ENCODE peak calls at places on chromosomes 1 and 21, in ten cellular contexts. A is mammary epithelial cell, X is IMR-90, L is endothelial cell, R is OCI-LY7, H is right atrium auricular region, G is stomach, N is PC-3, I is foreskin fibroblast, Z is cardiac muscle cell. O is an unnamed sample.

GRCh38 chr1:164865385-164865784 is 306.4 kb downstream of the PBX1 start:
- DNase-seq in Z (no peak), A (no peak), N (no peak), G (no peak), X (no peak), R (no peak), I (no peak), L (no peak), H (no peak), O (no peak)

GRCh38 chr1:3170566-3171453 is 101.8 kb downstream of the PRDM16 start:
- DNase-seq in H (peak), A (no peak), G (peak), I (peak), N (no peak), Z (peak), R (no peak), L (no peak), X (no peak), O (peak)

GRCh38 chr1:155673003-155673402 is 15.6 kb downstream of the YY1AP1 start:
- DNase-seq in N (no peak), L (no peak), Z (no peak), X (no peak), I (no peak), A (no peak), R (no peak), H (no peak), G (no peak), O (no peak)

GRCh38 chr1:17199267-17200044 is 5.5 kb upstream of the PADI1 start:
- DNase-seq in G (no peak), N (no peak), R (no peak), H (no peak), L (no peak), Z (no peak), I (no peak), X (peak), A (no peak), O (no peak)

GRCh38 chr1:216461466-216461865 is 38.2 kb upstream of the USH2A start:
- DNase-seq in R (no peak), A (no peak), I (peak), H (no peak), L (no peak), N (no peak), G (no peak), X (peak), Z (peak), O (no peak)

GRCh38 chr1:157407917-157408525 is 144.3 kb downstream of the FCRL5 start:
- DNase-seq in G (no peak), I (no peak), A (no peak), R (no peak), L (no peak), X (no peak), N (no peak), Z (no peak), H (no peak), O (no peak)

GRCh38 chr1:199612976-199613774 is 414.3 kb upstream of the NR5A2 start:
- DNase-seq in L (no peak), X (peak), R (peak), G (no peak), H (no peak), A (peak), I (peak), N (peak), Z (no peak), O (no peak)

GRCh38 chr1:51564124-51564523 is 45.1 kb upstream of the EPS15 start:
- DNase-seq in R (no peak), X (peak), A (peak), H (no peak), N (peak), L (no peak), I (peak), G (no peak), Z (no peak), O (no peak)

GRCh38 chr1:221174598-221174997 is 295.4 kb downstream of the HLX start:
- DNase-seq in L (no peak), N (no peak), X (no peak), H (peak), G (no peak), A (no peak), I (no peak), Z (peak), R (no peak), O (peak)
- TF ChIP-seq CTCF in L (no peak), N (peak), X (no peak), H (no peak), G (no peak), A (no peak), I (no peak), Z (no peak), R (no peak), O (peak)

GRCh38 chr1:234735976-234736375 is 126.0 kb upstream of the IRF2BP2 start:
- DNase-seq in A (no peak), G (no peak), N (no peak), X (no peak), Z (no peak), L (no peak), H (no peak), I (no peak), R (no peak), O (no peak)
- TF ChIP-seq CTCF in A (no peak), G (no peak), N (no peak), X (no peak), Z (no peak), L (no peak), H (no peak), I (no peak), R (no peak), O (no peak)

GRCh38 chr1:29485096-29485925 is 249.0 kb downstream of the PTPRU start:
- DNase-seq in I (no peak), H (no peak), G (no peak), X (no peak), N (no peak), L (no peak), Z (no peak), A (no peak), R (no peak), O (no peak)

GRCh38 chr1:29482064-29482463 is 245.7 kb downstream of the PTPRU start:
- DNase-seq in R (no peak), I (no peak), H (no peak), X (no peak), N (no peak), G (no peak), Z (no peak), A (no peak), L (no peak), O (no peak)

GRCh38 chr1:29478879-29479278 is 242.6 kb downstream of the PTPRU start:
- DNase-seq in H (no peak), I (no peak), X (no peak), Z (no peak), R (no peak), L (no peak), G (peak), N (no peak), A (no peak), O (no peak)

GRCh38 chr1:29481031-29481430 is 244.7 kb downstream of the PTPRU start:
- DNase-seq in G (no peak), N (no peak), A (no peak), Z (no peak), R (no peak), H (no peak), I (no peak), L (no peak), X (no peak), O (no peak)

DNA sequence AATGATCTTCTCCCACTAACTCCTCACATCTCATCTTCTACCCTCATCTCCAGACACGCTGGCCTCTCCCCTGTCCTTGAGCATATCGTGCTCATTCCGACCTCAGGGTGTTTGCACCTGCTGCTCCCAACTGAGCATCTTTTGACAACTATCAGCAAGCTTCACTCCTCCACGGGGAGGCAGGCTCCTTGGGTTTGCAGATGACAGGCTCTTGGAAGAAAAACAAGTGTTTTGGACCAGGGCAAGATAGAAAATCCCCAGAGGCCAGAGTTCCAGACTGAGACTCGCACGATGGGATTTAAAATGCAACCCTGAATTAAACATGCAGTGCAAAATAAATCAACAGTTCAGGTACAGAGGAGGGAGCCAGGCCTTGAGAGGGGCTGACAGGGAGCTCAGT is 246.7 kb downstream of the PTPRU start:
- DNase-seq in I (no peak), X (no peak), G (no peak), N (no peak), A (no peak), L (no peak), H (no peak), Z (no peak), R (no peak), O (no peak)
- TF ChIP-seq CTCF in I (no peak), X (no peak), G (no peak), N (no peak), A (no peak), L (no peak), H (no peak), Z (no peak), R (no peak), O (no peak)

DNA sequence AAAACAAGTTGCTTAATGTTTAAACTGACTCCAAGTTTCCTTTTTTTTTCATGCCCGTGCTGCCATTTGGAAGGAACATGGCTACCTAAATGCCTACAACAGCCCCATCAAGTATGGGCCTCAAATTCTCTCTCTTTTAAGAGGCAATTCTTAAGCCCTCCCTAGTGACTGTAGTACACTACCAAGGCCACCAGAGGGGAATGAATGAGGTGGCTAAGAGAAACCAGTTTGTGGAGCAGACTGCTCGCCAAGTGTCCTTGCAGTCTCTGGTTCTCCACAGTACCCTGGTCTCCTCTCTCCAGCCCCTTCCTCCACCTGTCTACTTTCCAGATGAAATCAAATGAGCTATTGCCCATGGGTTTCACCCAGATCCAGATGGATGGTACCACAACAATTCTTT is 1809.6 kb downstream of the BRINP3 start:
- DNase-seq in L (no peak), A (no peak), H (no peak), X (no peak), R (peak), I (no peak), G (no peak), N (peak), Z (no peak), O (no peak)
- TF ChIP-seq CTCF in L (peak), A (peak), H (no peak), X (no peak), R (no peak), I (no peak), G (no peak), N (peak), Z (no peak), O (no peak)

DNA sequence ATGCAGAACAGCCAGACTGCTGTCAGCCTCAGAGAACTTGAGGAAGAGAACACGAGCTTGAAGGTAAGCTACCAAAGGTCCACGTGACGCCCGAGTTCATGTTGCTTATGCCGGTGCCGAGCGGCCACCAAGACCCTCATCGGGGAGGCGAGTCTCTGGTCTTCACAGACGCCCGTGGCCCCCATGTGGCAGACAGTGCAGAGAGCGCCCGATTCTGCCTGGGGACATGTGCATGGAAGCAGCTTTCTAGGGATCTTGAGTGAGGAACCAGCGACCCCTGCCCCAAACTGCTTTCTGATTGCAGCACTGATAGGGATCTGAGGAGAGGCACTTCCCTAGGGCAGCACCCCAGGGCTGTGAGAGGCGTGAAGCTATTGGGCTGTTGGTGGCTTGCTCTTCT is 56.3 kb upstream of the DIP2A start:
- DNase-seq in H (no peak), Z (no peak), G (no peak), N (no peak), A (no peak), R (no peak), I (no peak), X (no peak), L (no peak), O (no peak)
- TF ChIP-seq CTCF in H (no peak), Z (no peak), G (no peak), N (no peak), A (no peak), R (peak), I (no peak), X (no peak), L (no peak), O (no peak)

DNA sequence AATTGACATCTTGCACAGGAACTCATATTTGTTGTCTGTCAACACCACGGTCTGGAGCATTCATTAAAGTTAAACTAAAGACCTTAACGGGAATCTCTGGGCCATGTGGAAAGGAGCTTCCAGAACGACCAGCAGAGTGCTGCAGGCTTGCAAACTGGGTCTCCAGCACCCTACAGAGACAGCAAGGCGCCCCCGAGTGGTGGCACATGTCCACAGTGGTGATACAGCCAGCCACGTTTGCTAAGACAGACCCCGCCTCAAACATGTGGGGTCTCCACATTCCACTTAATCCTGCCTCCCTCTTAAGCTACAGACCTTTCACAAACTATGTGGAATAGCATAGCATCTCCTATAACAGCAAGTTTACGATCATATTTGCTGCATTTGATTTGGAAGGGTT is 96.5 kb upstream of the BACE2 start:
- DNase-seq in N (peak), R (peak), Z (peak), I (no peak), A (no peak), X (no peak), H (no peak), L (peak), G (no peak), O (no peak)
- TF ChIP-seq CTCF in N (peak), R (peak), Z (no peak), I (no peak), A (no peak), X (no peak), H (no peak), L (no peak), G (no peak), O (peak)

GRCh38 chr1:66924756-66925557 is at the start of the genes DNAI4 and MIER1:
- DNase-seq in N (peak), L (peak), R (peak), I (peak), H (peak), A (peak), X (peak), Z (peak), G (peak), O (peak)
- TF ChIP-seq CTCF in N (no peak), L (no peak), R (peak), I (no peak), H (no peak), A (no peak), X (peak), Z (peak), G (no peak), O (peak)